ENCODE peak calls at places on chromosomes 4 and X, in five cellular contexts. One of them, this sample, is unnamed.

GRCh38 chr4:73892966-73893365 is 23.8 kb downstream of the CXCL1 start:
- DNase-seq in GM12878: no peak
- DNase-seq in K562: no peak
- DNase-seq in HCT116: no peak
- DNase-seq in HepG2: no peak
- DNase-seq in this sample: no peak

GRCh38 chr4:144709793-144710525 is 64.0 kb downstream of the HHIP start:
- DNase-seq in GM12878: no peak
- DNase-seq in K562: no peak
- DNase-seq in HCT116: peak; percentile 81
- DNase-seq in HepG2: no peak
- DNase-seq in this sample: no peak

GRCh38 chr4:3338976-3339531 is 46.2 kb downstream of the RGS12 start:
- DNase-seq in GM12878: no peak
- DNase-seq in K562: no peak
- DNase-seq in HCT116: no peak
- DNase-seq in HepG2: no peak
- DNase-seq in this sample: no peak

GRCh38 chrX:1661048-1661921 is 46.4 kb downstream of the ASMT start:
- DNase-seq in GM12878: peak; percentile 98
- DNase-seq in K562: peak; percentile 18
- DNase-seq in HCT116: peak; percentile 60
- DNase-seq in HepG2: peak; percentile 13
- DNase-seq in this sample: peak; percentile 90

GRCh38 chr4:44927361-44928061 is 201.2 kb upstream of the GNPDA2 start:
- DNase-seq in GM12878: no peak
- DNase-seq in K562: peak; percentile 20
- DNase-seq in HCT116: peak; percentile 2
- DNase-seq in HepG2: peak; percentile 23
- DNase-seq in this sample: no peak

GRCh38 chr4:178309890-178310289 is 867.7 kb upstream of the AGA start:
- DNase-seq in GM12878: no peak
- DNase-seq in K562: no peak
- DNase-seq in HCT116: no peak
- DNase-seq in HepG2: no peak
- DNase-seq in this sample: no peak

GRCh38 chr4:181202249-181202648 is 1041.0 kb upstream of the TENM3 start:
- DNase-seq in GM12878: no peak
- DNase-seq in K562: no peak
- DNase-seq in HCT116: no peak
- DNase-seq in HepG2: peak; percentile 5
- DNase-seq in this sample: no peak

GRCh38 chrX:3345281-3346081 is 971 bp downstream of the MXRA5 start:
- DNase-seq in GM12878: no peak
- DNase-seq in K562: no peak
- DNase-seq in HCT116: no peak
- DNase-seq in HepG2: no peak
- DNase-seq in this sample: no peak

GRCh38 chrX:11740794-11741193 is 17.2 kb upstream of the MSL3 start:
- DNase-seq in GM12878: no peak
- DNase-seq in K562: no peak
- DNase-seq in HCT116: no peak
- DNase-seq in HepG2: no peak
- DNase-seq in this sample: no peak

GRCh38 chrX:16487620-16488380 is 162.2 kb upstream of the S100G start:
- DNase-seq in GM12878: no peak
- DNase-seq in K562: no peak
- DNase-seq in HCT116: no peak
- DNase-seq in HepG2: no peak
- DNase-seq in this sample: no peak

GRCh38 chrX:151680805-151681204 is 14.5 kb upstream of the PRRG3 start:
- DNase-seq in GM12878: peak; percentile 12
- DNase-seq in K562: peak; percentile 75
- DNase-seq in HCT116: peak; percentile 32
- DNase-seq in HepG2: peak; percentile 45
- DNase-seq in this sample: peak; percentile 21

GRCh38 chr4:139599594-139600374 is 43.8 kb upstream of the SETD7 start:
- DNase-seq in GM12878: no peak
- DNase-seq in K562: no peak
- DNase-seq in HCT116: no peak
- DNase-seq in HepG2: peak; percentile 72
- DNase-seq in this sample: no peak

GRCh38 chr4:106978046-106978774 is 57.9 kb downstream of the DKK2 start:
- DNase-seq in GM12878: no peak
- DNase-seq in K562: no peak
- DNase-seq in HCT116: no peak
- DNase-seq in HepG2: no peak
- DNase-seq in this sample: peak; percentile 5

GRCh38 chrX:109347618-109348017 is 134.3 kb downstream of the GUCY2F start:
- DNase-seq in GM12878: no peak
- DNase-seq in K562: no peak
- DNase-seq in HCT116: peak; percentile 19
- DNase-seq in HepG2: no peak
- DNase-seq in this sample: no peak

GRCh38 chr4:42454755-42455154 is 57.5 kb downstream of the SHISA3 start:
- DNase-seq in GM12878: no peak
- DNase-seq in K562: no peak
- DNase-seq in HCT116: no peak
- DNase-seq in HepG2: no peak
- DNase-seq in this sample: no peak

GRCh38 chr4:78379991-78380739 is 171.4 kb upstream of the ANXA3 start:
- DNase-seq in GM12878: no peak
- DNase-seq in K562: no peak
- DNase-seq in HCT116: no peak
- DNase-seq in HepG2: no peak
- DNase-seq in this sample: no peak

GRCh38 chr4:76748649-76749048 is 149.3 kb downstream of the SOWAHB start:
- DNase-seq in GM12878: no peak
- DNase-seq in K562: no peak
- DNase-seq in HCT116: no peak
- DNase-seq in HepG2: peak; percentile 12
- DNase-seq in this sample: no peak

GRCh38 chrX:108309144-108309543 is 129.1 kb downstream of the COL4A6 start:
- DNase-seq in GM12878: no peak
- DNase-seq in K562: no peak
- DNase-seq in HCT116: peak; percentile 35
- DNase-seq in HepG2: peak; percentile 66
- DNase-seq in this sample: no peak

GRCh38 chr4:99968330-99968729 is 18.3 kb upstream of the H2AZ1 start:
- DNase-seq in GM12878: no peak
- DNase-seq in K562: no peak
- DNase-seq in HCT116: no peak
- DNase-seq in HepG2: no peak
- DNase-seq in this sample: no peak

GRCh38 chr4:26094911-26095310 is 180.9 kb downstream of the SMIM20 start:
- DNase-seq in GM12878: no peak
- DNase-seq in K562: no peak
- DNase-seq in HCT116: no peak
- DNase-seq in HepG2: no peak
- DNase-seq in this sample: no peak

GRCh38 chr4:26099967-26100366 is 185.9 kb downstream of the SMIM20 start:
- DNase-seq in GM12878: no peak
- DNase-seq in K562: no peak
- DNase-seq in HCT116: no peak
- DNase-seq in HepG2: no peak
- DNase-seq in this sample: no peak

GRCh38 chr4:26088433-26088928 is 174.5 kb downstream of the SMIM20 start:
- DNase-seq in GM12878: peak; percentile 80
- DNase-seq in K562: no peak
- DNase-seq in HCT116: no peak
- DNase-seq in HepG2: no peak
- DNase-seq in this sample: no peak

GRCh38 chr4:26093561-26093960 is 179.5 kb downstream of the SMIM20 start:
- DNase-seq in GM12878: no peak
- DNase-seq in K562: no peak
- DNase-seq in HCT116: no peak
- DNase-seq in HepG2: no peak
- DNase-seq in this sample: no peak

DNA sequence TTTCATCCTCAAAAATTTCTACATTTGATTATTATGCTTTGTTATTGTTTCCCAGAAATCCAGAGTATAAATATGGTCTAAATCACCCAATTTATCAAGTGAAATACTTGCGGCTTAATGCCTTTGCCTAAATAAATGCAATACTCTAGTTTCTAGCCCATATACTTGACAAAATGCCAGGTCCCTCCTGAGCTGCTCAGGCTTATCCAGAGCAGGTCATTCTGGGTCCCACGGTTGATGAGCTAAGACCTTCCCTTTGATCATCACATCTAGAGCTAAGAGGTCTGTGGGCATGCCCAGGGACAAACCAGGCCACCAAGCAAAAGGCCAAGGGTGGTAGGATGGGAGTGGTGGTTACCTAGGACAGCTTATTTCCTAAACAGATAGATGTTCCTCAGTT is 180.1 kb downstream of the SMIM20 start:
- DNase-seq in GM12878: no peak
- DNase-seq in K562: no peak
- DNase-seq in HCT116: no peak
- DNase-seq in HepG2: no peak
- DNase-seq in this sample: no peak
- TF ChIP-seq SIN3A in GM12878: no peak
- TF ChIP-seq SIN3A in K562: no peak
- TF ChIP-seq SIN3A in HCT116: no peak
- TF ChIP-seq SIN3A in HepG2: no peak
- TF ChIP-seq SIN3A in this sample: no peak

GRCh38 chrX:46838482-46838857 is 1.6 kb downstream of the RP2 start:
- DNase-seq in GM12878: no peak
- DNase-seq in K562: no peak
- DNase-seq in HCT116: no peak
- DNase-seq in HepG2: no peak
- DNase-seq in this sample: no peak

GRCh38 chrX:46840946-46841740 is 4.3 kb downstream of the RP2 start:
- DNase-seq in GM12878: no peak
- DNase-seq in K562: no peak
- DNase-seq in HCT116: no peak
- DNase-seq in HepG2: no peak
- DNase-seq in this sample: no peak

GRCh38 chrX:46836701-46837542 is at the start of gene RP2:
- DNase-seq in GM12878: peak; percentile 71
- DNase-seq in K562: peak; percentile 75
- DNase-seq in HCT116: peak; percentile 83
- DNase-seq in HepG2: peak; percentile 91
- DNase-seq in this sample: peak; percentile 86

GRCh38 chrX:46838974-46839480 is 2.2 kb downstream of the RP2 start:
- DNase-seq in GM12878: no peak
- DNase-seq in K562: no peak
- DNase-seq in HCT116: no peak
- DNase-seq in HepG2: no peak
- DNase-seq in this sample: no peak

GRCh38 chrX:46837543-46838481 is 969 bp downstream of the RP2 start:
- DNase-seq in GM12878: no peak
- DNase-seq in K562: no peak
- DNase-seq in HCT116: no peak
- DNase-seq in HepG2: peak; percentile 12
- DNase-seq in this sample: no peak
- TF ChIP-seq YY1 in GM12878: no peak
- TF ChIP-seq YY1 in K562: no peak
- TF ChIP-seq YY1 in HCT116: no peak
- TF ChIP-seq YY1 in HepG2: no peak
- TF ChIP-seq YY1 in this sample: no peak

DNA sequence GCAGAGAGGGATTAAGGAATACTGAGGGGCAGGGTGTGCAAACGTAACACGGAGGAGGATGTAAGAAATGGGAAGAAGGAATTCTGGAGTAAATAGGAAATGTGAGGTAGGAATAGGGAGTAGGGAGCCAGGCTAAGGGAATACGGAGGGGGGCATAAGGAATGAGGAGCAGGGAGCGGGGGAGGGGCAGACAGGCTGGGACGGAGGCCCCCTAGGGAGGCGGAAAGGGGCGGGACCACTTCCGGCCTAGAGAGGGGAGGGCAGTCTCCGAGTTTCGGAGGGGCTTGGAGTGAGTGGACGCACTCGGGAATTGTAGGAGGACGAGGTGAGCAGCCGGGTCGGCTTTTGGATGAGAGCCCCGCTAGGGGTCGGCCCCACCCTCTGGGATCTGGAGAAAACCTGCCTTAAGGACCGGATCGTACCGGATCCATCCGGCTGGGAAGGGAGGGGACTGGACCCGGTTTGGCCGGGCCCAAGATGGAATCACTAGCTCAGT is 612 bp downstream of the MAGED2 start:
- DNase-seq in GM12878: no peak
- DNase-seq in K562: peak; percentile 55
- DNase-seq in HCT116: peak; percentile 6
- DNase-seq in HepG2: peak; percentile 2
- DNase-seq in this sample: peak; percentile 80
- TF ChIP-seq POLR2A in GM12878: no peak
- TF ChIP-seq POLR2A in K562: no peak
- TF ChIP-seq POLR2A in HCT116: no peak
- TF ChIP-seq POLR2A in HepG2: no peak
- TF ChIP-seq POLR2A in this sample: no peak

GRCh38 chrX:45138525-45138924 is 62.2 kb downstream of the DIPK2B start:
- DNase-seq in GM12878: no peak
- DNase-seq in K562: no peak
- DNase-seq in HCT116: no peak
- DNase-seq in HepG2: no peak
- DNase-seq in this sample: no peak

GRCh38 chrX:45135616-45136015 is 65.1 kb downstream of the DIPK2B start:
- DNase-seq in GM12878: no peak
- DNase-seq in K562: no peak
- DNase-seq in HCT116: no peak
- DNase-seq in HepG2: no peak
- DNase-seq in this sample: no peak

GRCh38 chrX:45134775-45135174 is 65.9 kb downstream of the DIPK2B start:
- DNase-seq in GM12878: no peak
- DNase-seq in K562: no peak
- DNase-seq in HCT116: no peak
- DNase-seq in HepG2: peak; percentile 8
- DNase-seq in this sample: no peak

GRCh38 chrX:45133465-45133864 is 67.2 kb downstream of the DIPK2B start:
- DNase-seq in GM12878: no peak
- DNase-seq in K562: no peak
- DNase-seq in HCT116: no peak
- DNase-seq in HepG2: no peak
- DNase-seq in this sample: no peak

GRCh38 chrX:45134303-45134702 is 66.4 kb downstream of the DIPK2B start:
- DNase-seq in GM12878: no peak
- DNase-seq in K562: no peak
- DNase-seq in HCT116: no peak
- DNase-seq in HepG2: peak; percentile 77
- DNase-seq in this sample: no peak
- TF ChIP-seq SIN3A in GM12878: no peak
- TF ChIP-seq SIN3A in K562: no peak
- TF ChIP-seq SIN3A in HCT116: no peak
- TF ChIP-seq SIN3A in HepG2: no peak
- TF ChIP-seq SIN3A in this sample: no peak

DNA sequence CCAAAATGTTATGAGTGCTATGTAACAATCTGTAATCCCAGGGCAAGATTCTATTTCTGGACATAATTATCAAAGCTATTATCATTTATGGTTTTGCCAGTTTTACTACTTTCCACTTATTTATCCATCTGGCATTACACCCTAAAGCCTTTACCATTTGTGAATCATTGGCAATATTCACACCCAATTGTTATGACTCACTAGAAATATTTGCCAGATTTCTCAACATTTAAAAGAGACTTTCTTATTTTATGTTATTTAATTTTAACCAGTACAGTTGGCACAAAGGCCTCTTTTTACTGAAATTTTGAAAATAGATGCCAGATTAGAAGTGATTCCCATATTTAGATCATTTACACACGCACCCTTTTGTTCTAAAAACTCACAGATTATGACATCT is 242.7 kb upstream of the WDFY3 start:
- DNase-seq in GM12878: no peak
- DNase-seq in K562: no peak
- DNase-seq in HCT116: peak; percentile 26
- DNase-seq in HepG2: no peak
- DNase-seq in this sample: no peak
- TF ChIP-seq YY1 in GM12878: no peak
- TF ChIP-seq YY1 in K562: no peak
- TF ChIP-seq YY1 in HCT116: no peak
- TF ChIP-seq YY1 in HepG2: no peak
- TF ChIP-seq YY1 in this sample: no peak

This sample was measured in H1.